ENCODE peak calls at places on chromosome 13, in eight cellular contexts. V, Q, N, T, P, B, K and A are unnamed samples.

GRCh38 chr13:46896346-46897138 is at the start of gene HTR2A:
- DNase-seq in T (peak), N (no peak), K (no peak), V (peak), B (no peak), Q (no peak), P (peak), A (peak)

GRCh38 chr13:49279112-49279511 is 31.4 kb downstream of the CDADC1 start:
- DNase-seq in K (no peak), T (no peak), P (no peak), V (no peak), B (no peak), Q (no peak), N (no peak), A (no peak)

GRCh38 chr13:24196593-24197197 is 36.2 kb downstream of the SPATA13 start:
- DNase-seq in T (no peak), N (no peak), K (no peak), V (no peak), P (no peak), Q (no peak), B (no peak), A (no peak)

GRCh38 chr13:29474991-29475390 is 120.5 kb downstream of the SLC7A1 start:
- DNase-seq in P (no peak), B (no peak), K (no peak), N (no peak), Q (no peak), V (no peak), T (peak), A (no peak)

GRCh38 chr13:41610426-41610825 is 153.1 kb downstream of the RGCC start:
- DNase-seq in N (peak), T (peak), V (no peak), B (peak), Q (no peak), K (no peak), P (no peak), A (no peak)

GRCh38 chr13:44329909-44330545 is 43.6 kb upstream of the SERP2 start:
- DNase-seq in B (no peak), V (no peak), K (no peak), P (no peak), Q (no peak), T (no peak), N (no peak), A (no peak)

GRCh38 chr13:53946500-53946899 is 917.9 kb downstream of the OLFM4 start:
- DNase-seq in V (no peak), P (no peak), T (no peak), B (no peak), Q (no peak), N (no peak), K (no peak), A (no peak)

GRCh38 chr13:20190481-20191310 is 2.0 kb downstream of the GJB2 start:
- DNase-seq in N (no peak), P (no peak), K (no peak), V (no peak), T (peak), Q (no peak), B (no peak), A (no peak)

GRCh38 chr13:21478881-21479808 is 20.0 kb upstream of the ZDHHC20 start:
- DNase-seq in P (peak), V (no peak), Q (no peak), K (no peak), N (peak), T (peak), B (peak), A (peak)

GRCh38 chr13:27005976-27006518 is 165.6 kb downstream of the USP12 start:
- DNase-seq in K (no peak), P (no peak), T (no peak), B (no peak), N (no peak), Q (no peak), V (peak), A (no peak)

GRCh38 chr13:78758549-78758948 is 99.6 kb upstream of the OBI1 start:
- DNase-seq in N (no peak), T (no peak), Q (no peak), P (no peak), V (no peak), B (no peak), K (no peak), A (no peak)

GRCh38 chr13:100269837-100270236 is 180.9 kb downstream of the PCCA start:
- DNase-seq in K (no peak), P (peak), T (peak), Q (no peak), V (peak), B (peak), N (no peak), A (no peak)

GRCh38 chr13:24348385-24348784 is 39.0 kb downstream of the C1QTNF9 start:
- DNase-seq in P (peak), V (no peak), K (no peak), T (no peak), Q (no peak), N (no peak), B (no peak), A (no peak)

GRCh38 chr13:108929532-108929931 is 300.1 kb downstream of the MYO16 start:
- DNase-seq in Q (no peak), K (no peak), T (peak), V (no peak), N (no peak), B (no peak), P (no peak), A (no peak)

GRCh38 chr13:67147257-67148218 is 82.6 kb downstream of the PCDH9 start:
- DNase-seq in T (peak), Q (no peak), K (no peak), V (no peak), N (peak), P (no peak), B (peak), A (no peak)

GRCh38 chr13:46593403-46593802 is 40.4 kb downstream of the LRCH1 start:
- DNase-seq in T (no peak), V (no peak), Q (no peak), P (no peak), N (no peak), K (no peak), B (no peak), A (no peak)

GRCh38 chr13:47623862-47624261 is 377.2 kb downstream of the SUCLA2 start:
- DNase-seq in N (no peak), K (no peak), P (no peak), Q (no peak), B (no peak), T (no peak), V (no peak), A (no peak)

GRCh38 chr13:32432856-32433255 is 4.9 kb upstream of the N4BP2L1 start:
- DNase-seq in Q (no peak), B (no peak), N (no peak), P (no peak), T (no peak), K (no peak), V (no peak), A (no peak)

GRCh38 chr13:114101831-114102520 is 30.4 kb downstream of the RASA3 start:
- DNase-seq in Q (no peak), T (no peak), P (no peak), N (no peak), K (no peak), B (no peak), V (peak), A (no peak)